ENCODE peak calls at places on chromosomes 4 and X, in eight cellular contexts. H is A673, X is heart left ventricle, R is OCI-LY7, M is cardiac muscle cell, Q is GM23338, A is GM23248, G is astrocyte. P is an unnamed sample. For H3K36me3, the result is how much of the 10 kb centered on the place peaks cover.

GRCh38 chr4:7759221-7759620 is 180.4 kb downstream of the AFAP1 start:
- DNase-seq in M (no peak), R (peak), A (no peak), X (no peak), Q (no peak), G (no peak), H (peak), P (no peak)

GRCh38 chr4:168618577-168619265 is 121.9 kb downstream of the PALLD start:
- DNase-seq in G (peak), A (peak), M (no peak), H (no peak), R (no peak), Q (no peak), X (no peak), P (no peak)

GRCh38 chrX:40933132-40934078 is 151.8 kb upstream of the USP9X start:
- DNase-seq in H (peak), Q (no peak), A (peak), R (no peak), M (peak), X (peak), G (peak), P (no peak)

GRCh38 chr4:77232653-77233052 is 75.6 kb downstream of the CCNG2 start:
- DNase-seq in H (no peak), X (no peak), G (peak), Q (no peak), M (no peak), A (peak), R (no peak), P (no peak)

GRCh38 chr4:29278580-29278979 is 1441.6 kb upstream of the PCDH7 start:
- DNase-seq in M (peak), R (no peak), A (peak), H (peak), X (no peak), Q (no peak), G (peak), P (no peak)

GRCh38 chr4:186981161-186981560 is 257.5 kb upstream of the FAT1 start:
- DNase-seq in R (no peak), X (no peak), M (peak), A (no peak), H (peak), Q (no peak), G (peak), P (no peak)

GRCh38 chr4:156805696-156806095 is 165.9 kb downstream of the PDGFC start:
- DNase-seq in A (no peak), M (no peak), R (no peak), G (peak), H (peak), Q (peak), X (no peak), P (no peak)

GRCh38 chrX:136166221-136166855 is 19.0 kb downstream of the FHL1 start:
- DNase-seq in X (no peak), A (peak), H (peak), Q (peak), M (peak), G (peak), R (peak), P (no peak)

GRCh38 chr4:15164571-15164970 is 162.3 kb downstream of the CPEB2 start:
- DNase-seq in A (peak), R (no peak), M (no peak), Q (no peak), G (no peak), H (no peak), X (no peak), P (no peak)

GRCh38 chrX:153388722-153389459 is 12.3 kb downstream of the PNMA6E start:
- DNase-seq in H (no peak), G (no peak), X (no peak), A (no peak), R (no peak), M (no peak), Q (no peak), P (no peak)

GRCh38 chr4:30380404-30380998 is 339.7 kb upstream of the PCDH7 start:
- DNase-seq in X (no peak), G (peak), A (peak), H (peak), R (peak), Q (peak), M (peak), P (no peak)

GRCh38 chrX:150841466-150842197 is 56.8 kb downstream of the CD99L2 start:
- DNase-seq in M (peak), Q (no peak), X (no peak), G (peak), H (no peak), R (no peak), A (peak), P (no peak)

GRCh38 chr4:100895572-100896197 is 377.9 kb upstream of the EMCN start:
- DNase-seq in X (no peak), Q (no peak), R (peak), G (no peak), A (peak), M (peak), H (no peak), P (no peak)

GRCh38 chr4:150261571-150261970 is 183.3 kb downstream of the DCLK2 start:
- DNase-seq in G (peak), Q (no peak), R (no peak), M (no peak), X (no peak), H (no peak), A (no peak), P (no peak)

GRCh38 chr4:43360296-43360695 is 467.8 kb downstream of the GRXCR1 start:
- DNase-seq in G (no peak), R (no peak), H (no peak), M (no peak), X (no peak), A (no peak), Q (no peak), P (no peak)

GRCh38 chr4:182418054-182418734 is 175.0 kb downstream of the TENM3 start:
- DNase-seq in R (no peak), A (no peak), Q (no peak), X (no peak), M (no peak), G (no peak), H (no peak), P (no peak)

GRCh38 chr4:120132935-120133334 is 66.3 kb upstream of the MAD2L1 start:
- DNase-seq in X (no peak), H (peak), A (no peak), G (no peak), M (peak), R (peak), Q (no peak), P (no peak)

GRCh38 chr4:156553659-156554058 is 417.9 kb downstream of the PDGFC start:
- DNase-seq in X (no peak), G (no peak), M (no peak), A (no peak), H (no peak), R (no peak), Q (no peak), P (no peak)

GRCh38 chr4:173227753-173228152 is 59.1 kb downstream of the GALNT7 start:
- DNase-seq in R (no peak), H (no peak), G (no peak), M (no peak), X (no peak), A (no peak), Q (no peak), P (no peak)

GRCh38 chr4:115113382-115114106 is at the start of gene NDST4:
- DNase-seq in R (no peak), G (peak), Q (no peak), M (peak), H (peak), A (peak), X (no peak), P (no peak)

GRCh38 chr4:88522702-88523324 is 763 bp downstream of the PYURF start:
- DNase-seq in G (no peak), R (peak), M (peak), Q (peak), X (peak), A (peak), H (peak), P (no peak)

GRCh38 chrX:68894513-68895338 is 65.9 kb downstream of the EFNB1 start:
- DNase-seq in A (peak), M (peak), G (peak), X (peak), H (peak), R (no peak), Q (peak), P (peak)

GRCh38 chr4:168765726-168766125 is 244.3 kb downstream of the CBR4 start:
- DNase-seq in R (no peak), X (peak), H (no peak), Q (no peak), G (peak), M (peak), A (peak), P (no peak)

GRCh38 chrX:107730991-107731766 is 44.4 kb downstream of the TSC22D3 start:
- DNase-seq in M (no peak), G (peak), Q (no peak), X (no peak), R (no peak), A (no peak), H (no peak), P (no peak)

GRCh38 chrX:21481761-21482160 is 107.5 kb downstream of the CNKSR2 start:
- DNase-seq in Q (no peak), R (no peak), H (no peak), X (no peak), G (no peak), M (no peak), A (no peak), P (no peak)

GRCh38 chr4:21012851-21013331 is 312.6 kb downstream of the PACRGL start:
- DNase-seq in Q (no peak), R (no peak), X (no peak), M (no peak), A (no peak), G (peak), H (no peak), P (no peak)

GRCh38 chr4:73499996-73500765 is 18.6 kb downstream of the AFM start:
- DNase-seq in X (no peak), A (peak), G (no peak), R (no peak), Q (no peak), M (peak), H (no peak), P (no peak)

GRCh38 chr4:114659386-114660008 is 60.9 kb downstream of the UGT8 start:
- DNase-seq in X (peak), H (peak), M (peak), Q (peak), G (peak), R (peak), A (peak), P (peak)

GRCh38 chrX:53223955-53224859 is 800 bp downstream of the KDM5C start:
- DNase-seq in A (peak), R (peak), Q (peak), H (no peak), X (no peak), M (peak), G (peak), P (no peak)

GRCh38 chr4:161320377-161320776 is 843.4 kb downstream of the FSTL5 start:
- DNase-seq in M (no peak), H (peak), R (peak), A (peak), X (no peak), G (peak), Q (peak), P (no peak)

GRCh38 chrX:39667191-39667590 is 430.6 kb downstream of the BCOR start:
- DNase-seq in Q (no peak), G (no peak), A (no peak), H (no peak), R (no peak), M (no peak), X (peak), P (no peak)

GRCh38 chrX:2466876-2467656 is 33.7 kb downstream of the DHRSX start:
- DNase-seq in R (no peak), X (no peak), G (no peak), Q (no peak), M (no peak), H (no peak), A (no peak), P (no peak)

GRCh38 chr4:106301393-106302084 is 14.5 kb downstream of the TBCK start:
- DNase-seq in A (peak), G (peak), Q (peak), R (no peak), X (no peak), M (peak), H (no peak), P (no peak)

GRCh38 chr4:183783933-183784622 is 121.0 kb upstream of the STOX2 start:
- DNase-seq in X (peak), H (no peak), M (peak), R (no peak), Q (peak), A (peak), G (no peak), P (no peak)

GRCh38 chrX:13894888-13895564 is 78.1 kb upstream of the GPM6B start:
- DNase-seq in X (no peak), M (peak), A (peak), G (no peak), R (no peak), H (no peak), Q (no peak), P (no peak)

GRCh38 chrX:56790778-56791177 is 61.7 kb downstream of the NBDY start:
- DNase-seq in Q (no peak), R (no peak), G (no peak), M (no peak), A (no peak), X (no peak), H (no peak), P (no peak)

GRCh38 chr4:67682266-67682665 is 18.7 kb downstream of the UBA6 start:
- DNase-seq in H (no peak), R (no peak), M (no peak), A (no peak), G (no peak), X (no peak), Q (no peak), P (no peak)
- H3K36me3 ChIP-seq in H (under half), R (half or more), M (under half), A (under half), G (under half), X (under half), Q (under half), P (under half)

GRCh38 chr4:110197421-110198398 is 705 bp downstream of the ELOVL6 start:
- DNase-seq in Q (peak), R (peak), G (peak), X (peak), M (peak), A (peak), H (peak), P (peak)

GRCh38 chr4:110196206-110196870 is 2.1 kb downstream of the ELOVL6 start:
- DNase-seq in R (peak), Q (peak), X (peak), G (no peak), M (peak), H (peak), A (peak), P (peak)

GRCh38 chr4:110196871-110197420 is 1.5 kb downstream of the ELOVL6 start:
- DNase-seq in R (peak), A (peak), X (peak), Q (peak), M (peak), H (no peak), G (peak), P (no peak)

GRCh38 chr4:110193822-110194761 is 4.3 kb downstream of the ELOVL6 start:
- DNase-seq in H (peak), A (peak), X (peak), R (peak), G (peak), Q (peak), M (peak), P (peak)

DNA sequence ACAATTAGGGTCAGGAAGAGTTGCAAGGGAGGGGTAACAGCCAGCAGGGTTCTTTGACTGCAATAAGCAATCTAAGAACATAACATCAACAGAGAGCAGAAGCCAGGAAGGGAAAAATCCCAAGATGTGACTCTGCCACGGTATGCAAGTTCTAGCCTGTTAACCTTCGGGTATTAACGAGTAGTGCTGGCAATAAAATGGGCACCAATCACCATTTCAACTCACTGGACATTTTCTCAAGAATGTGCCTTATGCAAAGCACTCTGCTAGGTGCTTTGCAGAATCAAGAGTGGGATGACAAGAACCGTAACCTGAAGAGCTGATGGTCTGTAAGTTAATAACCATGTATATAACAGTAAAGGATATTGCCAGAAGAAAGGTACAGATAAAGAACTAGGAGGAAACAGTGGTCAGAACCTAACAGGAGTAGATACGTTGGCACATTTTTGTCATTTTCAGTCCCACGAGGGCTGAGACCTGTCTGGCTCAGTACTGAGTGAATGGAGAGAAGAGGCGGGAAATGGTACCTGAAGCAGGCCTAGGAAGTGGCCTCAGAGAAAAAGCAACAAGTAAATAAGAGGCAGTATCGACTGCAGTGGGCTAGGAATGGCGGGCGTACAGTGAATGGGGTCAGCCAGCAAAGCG is 2.7 kb downstream of the ELOVL6 start:
- DNase-seq in R (peak), G (no peak), Q (no peak), A (peak), H (peak), M (no peak), X (no peak), P (no peak)
- H3K27ac ChIP-seq in R (peak), G (peak), Q (peak), A (no peak), H (peak), M (peak), X (peak), P (peak)

GRCh38 chr4:5676763-5677162 is 31.6 kb downstream of the EVC2 start:
- DNase-seq in X (no peak), R (peak), Q (no peak), M (no peak), H (no peak), A (no peak), G (no peak), P (no peak)
- H3K36me3 ChIP-seq in X (under half), R (under half), Q (under half), M (under half), H (under half), A (under half), G (under half), P (under half)

DNA sequence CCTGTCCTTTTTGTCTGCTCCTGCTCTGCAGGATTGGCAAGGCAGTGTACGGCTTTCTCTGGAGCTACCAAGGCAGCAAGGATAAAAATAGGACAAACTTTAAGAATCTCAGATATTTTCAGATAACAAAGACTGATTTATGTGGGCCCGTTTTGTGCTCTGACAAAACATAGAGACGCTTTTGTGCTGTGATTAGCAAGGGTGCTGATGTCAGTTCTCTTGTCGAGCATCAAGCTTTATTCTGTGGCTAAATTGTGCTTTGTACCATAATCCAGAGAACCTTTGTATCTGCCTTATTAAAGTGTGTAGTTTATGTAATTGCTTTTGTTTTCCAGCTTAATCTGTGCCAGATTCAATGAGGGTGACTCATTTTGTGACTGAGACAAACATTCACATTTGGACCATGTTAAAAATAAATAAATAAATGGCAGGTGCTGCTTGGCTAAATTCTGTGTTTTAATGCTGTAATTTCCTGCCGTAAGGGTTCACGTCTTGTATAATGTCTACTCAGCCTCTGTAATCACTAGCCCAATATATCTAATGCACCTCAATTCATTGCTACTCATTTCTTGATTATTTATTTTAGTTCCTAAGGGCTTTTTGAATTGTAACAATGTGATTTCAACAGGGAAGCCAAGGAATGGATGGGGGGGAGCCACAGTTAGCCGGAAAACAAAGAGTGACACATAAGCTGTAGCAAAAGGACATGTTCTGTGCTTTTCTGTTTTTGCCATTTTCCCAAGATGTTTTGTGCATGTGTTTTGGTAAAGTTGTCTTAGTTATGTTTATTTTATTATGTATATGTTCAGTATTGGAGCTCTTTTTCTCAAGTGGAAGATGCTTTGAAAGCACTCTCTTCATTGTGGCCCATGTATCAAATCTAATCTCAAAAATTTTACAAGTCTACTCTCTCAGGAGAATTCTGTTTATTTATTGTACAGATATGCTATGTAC is 75.1 kb downstream of the GAB1 start:
- DNase-seq in A (peak), R (peak), M (peak), X (no peak), H (peak), G (peak), Q (no peak), P (no peak)
- H3K27ac ChIP-seq in A (no peak), R (peak), M (peak), X (peak), H (no peak), G (no peak), Q (no peak), P (peak)

GRCh38 chr4:141656031-141656430 is 19.6 kb downstream of the IL15 start:
- DNase-seq in X (no peak), H (no peak), Q (no peak), R (no peak), M (no peak), G (no peak), A (no peak), P (no peak)

GRCh38 chr4:141659539-141659938 is 23.2 kb downstream of the IL15 start:
- DNase-seq in A (no peak), Q (no peak), M (no peak), H (no peak), R (no peak), G (no peak), X (no peak), P (no peak)

GRCh38 chr4:141658316-141658715 is 21.9 kb downstream of the IL15 start:
- DNase-seq in R (no peak), Q (no peak), A (no peak), G (no peak), X (no peak), M (no peak), H (no peak), P (no peak)

GRCh38 chr4:141657550-141657949 is 21.2 kb downstream of the IL15 start:
- DNase-seq in G (no peak), M (no peak), R (no peak), X (no peak), H (no peak), Q (no peak), A (no peak), P (no peak)

GRCh38 chr4:141660880-141661279 is 24.5 kb downstream of the IL15 start:
- DNase-seq in A (peak), Q (no peak), H (no peak), M (no peak), G (no peak), R (no peak), X (no peak), P (no peak)
- H3K36me3 ChIP-seq in A (under half), Q (under half), H (under half), M (under half), G (under half), R (under half), X (under half), P (under half)

DNA sequence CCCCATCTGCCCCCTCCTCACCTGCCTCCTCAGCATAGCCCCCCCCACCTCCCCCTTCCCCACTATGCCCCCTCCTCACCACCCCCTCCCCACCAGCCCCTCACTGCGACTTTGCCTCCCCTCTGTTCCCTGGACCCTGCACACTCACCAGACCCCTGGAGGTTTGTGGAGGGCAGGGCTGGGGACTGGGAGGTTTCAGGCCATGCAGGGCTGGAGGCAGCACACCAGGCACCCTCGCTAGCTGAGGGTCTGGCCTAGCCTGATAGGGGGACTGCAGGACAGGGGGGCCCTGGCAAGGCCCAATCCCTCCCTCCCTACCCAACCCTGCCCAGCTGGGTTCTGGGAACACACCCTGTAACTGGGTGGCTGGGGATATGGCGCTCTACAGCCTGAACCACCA is 28.0 kb downstream of the TACC3 start:
- DNase-seq in A (no peak), R (no peak), H (no peak), Q (no peak), G (no peak), X (no peak), M (no peak), P (no peak)
- H3K27ac ChIP-seq in A (no peak), R (no peak), H (no peak), Q (no peak), G (no peak), X (no peak), M (no peak), P (no peak)

P was measured in lung.